ENCODE peak calls at places on chromosome 14, in nine cellular contexts. A is A673, Z is type B pancreatic cell, D is HCT116, V is SW480, O is psoas muscle, S is frontal cortex, K is ACHN, W is NCI-H2081. I is an unnamed sample.

GRCh38 chr14:92004062-92004461 is 35.8 kb downstream of the TRIP11 start:
- DNase-seq in A (no peak), Z (no peak), D (no peak), V (no peak), O (no peak), S (no peak), K (no peak), W (no peak), I (no peak)

GRCh38 chr14:29548948-29549370 is 378.7 kb downstream of the PRKD1 start:
- DNase-seq in A (peak; percentile 78), Z (no peak), D (peak; percentile 12), V (peak; percentile 60), O (no peak), S (peak; percentile 24), K (peak; percentile 63), W (peak; percentile 50), I (peak; percentile 24)

GRCh38 chr14:104784846-104785707 is 10.5 kb downstream of the AKT1 start:
- DNase-seq in A (peak; percentile 47), Z (no peak), D (no peak), V (no peak), O (no peak), S (no peak), K (no peak), W (peak; percentile 70), I (no peak)

GRCh38 chr14:81440041-81440440 is 39.9 kb upstream of the STON2 start:
- DNase-seq in A (no peak), Z (no peak), D (no peak), V (no peak), O (no peak), S (no peak), K (no peak), W (no peak), I (no peak)

GRCh38 chr14:90820958-90821357 is 4.7 kb upstream of the TTC7B start:
- DNase-seq in A (no peak), Z (no peak), D (no peak), V (peak; percentile 83), O (no peak), S (no peak), K (peak; percentile 66), W (no peak), I (no peak)

GRCh38 chr14:54650331-54651017 is 83.5 kb downstream of the SAMD4A start:
- DNase-seq in A (peak; percentile 58), Z (no peak), D (no peak), V (no peak), O (peak; percentile 64), S (no peak), K (peak; percentile 78), W (no peak), I (no peak)

GRCh38 chr14:92880851-92881250 is 42.1 kb upstream of the CHGA start:
- DNase-seq in A (peak; percentile 62), Z (no peak), D (peak; percentile 22), V (peak; percentile 24), O (peak; percentile 62), S (peak; percentile 18), K (no peak), W (peak; percentile 14), I (no peak)

GRCh38 chr14:36556811-36557433 is 25.5 kb downstream of the NKX2-8 start:
- DNase-seq in A (peak; percentile 41), Z (no peak), D (peak; percentile 19), V (peak; percentile 20), O (no peak), S (no peak), K (peak; percentile 2), W (peak; percentile 46), I (no peak)

GRCh38 chr14:41859336-41859735 is 252.7 kb downstream of the LRFN5 start:
- DNase-seq in A (no peak), Z (no peak), D (no peak), V (no peak), O (no peak), S (no peak), K (no peak), W (no peak), I (no peak)

GRCh38 chr14:94689985-94690400 is 77.8 kb downstream of the SERPINA3 start:
- DNase-seq in A (no peak), Z (no peak), D (no peak), V (no peak), O (no peak), S (no peak), K (no peak), W (no peak), I (no peak)

GRCh38 chr14:64788706-64789105 is 84.5 kb downstream of the PLEKHG3 start:
- DNase-seq in A (peak; percentile 23), Z (no peak), D (peak; percentile 37), V (no peak), O (no peak), S (no peak), K (peak; percentile 81), W (no peak), I (no peak)

GRCh38 chr14:77053046-77053841 is 24.7 kb upstream of the IRF2BPL start:
- DNase-seq in A (peak; percentile 94), Z (peak; percentile 81), D (no peak), V (no peak), O (peak; percentile 81), S (peak; percentile 35), K (peak; percentile 49), W (no peak), I (no peak)

I was measured in Panc1.